ENCODE peak calls at places on chromosomes 3 and 15, in seven cellular contexts. X is PC-9, J is GM23338, N is MM.1S, T is mammary epithelial cell, P is PC-3, Q is OCI-LY7. O is an unnamed sample.

GRCh38 chr3:14402304-14402811 is at the start of gene SLC6A6:
- DNase-seq in T (peak), P (peak), J (peak), Q (peak), X (peak), N (peak), O (peak)

GRCh38 chr15:78761891-78762385 is 49.3 kb downstream of the ADAMTS7 start:
- DNase-seq in Q (no peak), X (no peak), J (no peak), T (no peak), P (no peak), N (no peak), O (no peak)

GRCh38 chr3:8635625-8636024 is 9.0 kb downstream of the SSUH2 start:
- DNase-seq in J (peak), T (no peak), X (no peak), N (no peak), Q (peak), P (no peak), O (no peak)

GRCh38 chr3:127077506-127078064 is 94.7 kb downstream of the PLXNA1 start:
- DNase-seq in N (no peak), X (no peak), P (no peak), J (no peak), T (no peak), Q (no peak), O (no peak)

GRCh38 chr3:196932600-196932999 is 9.7 kb downstream of the NCBP2 start:
- DNase-seq in Q (peak), X (no peak), P (no peak), J (no peak), N (no peak), T (no peak), O (no peak)

GRCh38 chr15:69679623-69680228 is 227.1 kb downstream of the RPLP1 start:
- DNase-seq in P (no peak), N (no peak), T (no peak), J (no peak), X (no peak), Q (no peak), O (no peak)

GRCh38 chr3:122314467-122314866 is 10.6 kb upstream of the CSTA start:
- DNase-seq in N (no peak), X (no peak), T (peak), Q (no peak), J (no peak), P (peak), O (no peak)

GRCh38 chr3:60399861-60400845 is 851.1 kb downstream of the FHIT start:
- DNase-seq in T (peak), X (peak), P (peak), J (no peak), N (peak), Q (no peak), O (peak)

GRCh38 chr3:117103645-117104044 is 394.1 kb downstream of the TUSC7 start:
- DNase-seq in J (peak), P (no peak), Q (no peak), N (no peak), X (no peak), T (no peak), O (no peak)

GRCh38 chr3:3366391-3366790 is 186.9 kb upstream of the CRBN start:
- DNase-seq in N (no peak), Q (no peak), X (no peak), J (no peak), T (no peak), P (no peak), O (no peak)

GRCh38 chr3:32951410-32951811 is at the start of gene CCR4:
- DNase-seq in J (no peak), X (no peak), T (no peak), N (no peak), P (no peak), Q (no peak), O (no peak)

GRCh38 chr3:100080573-100080972 is 33.7 kb downstream of the FILIP1L start:
- DNase-seq in P (no peak), X (no peak), T (no peak), N (no peak), Q (no peak), J (no peak), O (peak)

GRCh38 chr3:125585595-125586223 is 9.6 kb downstream of the OSBPL11 start:
- DNase-seq in Q (peak), J (peak), N (peak), T (peak), X (peak), P (peak), O (peak)

GRCh38 chr15:98649621-98649995 is 1.3 kb downstream of the IGF1R start:
- DNase-seq in T (no peak), N (peak), P (no peak), J (no peak), X (peak), Q (peak), O (no peak)

GRCh38 chr15:27244047-27244446 is 273.1 kb downstream of the GABRG3 start:
- DNase-seq in T (no peak), P (no peak), J (no peak), Q (no peak), N (peak), X (no peak), O (no peak)

GRCh38 chr15:69224383-69224782 is 63.9 kb downstream of the GLCE start:
- DNase-seq in X (peak), J (peak), P (no peak), T (peak), Q (no peak), N (no peak), O (no peak)

GRCh38 chr3:13786811-13787210 is 93.1 kb downstream of the WNT7A start:
- DNase-seq in P (no peak), X (no peak), T (no peak), J (no peak), Q (no peak), N (no peak), O (no peak)

GRCh38 chr3:143847787-143848631 is at the start of gene SLC9A9:
- DNase-seq in N (peak), X (no peak), J (peak), Q (peak), P (peak), T (peak), O (peak)

GRCh38 chr3:58329922-58330413 is 2.7 kb upstream of the PXK start:
- DNase-seq in N (no peak), Q (no peak), X (no peak), J (no peak), P (no peak), T (no peak), O (no peak)

GRCh38 chr3:102715030-102715697 is 280.3 kb downstream of the ZPLD1 start:
- DNase-seq in X (peak), P (peak), N (no peak), T (peak), Q (no peak), J (no peak), O (peak)

GRCh38 chr15:70703483-70703882 is 59.9 kb downstream of the UACA start:
- DNase-seq in P (peak), X (no peak), J (peak), T (no peak), N (no peak), Q (no peak), O (peak)

GRCh38 chr15:98000249-98001203 is 40.0 kb downstream of the ARRDC4 start:
- DNase-seq in Q (no peak), T (peak), P (peak), N (no peak), X (no peak), J (no peak), O (peak)

GRCh38 chr3:17852217-17852616 is 109.8 kb upstream of the TBC1D5 start:
- DNase-seq in N (peak), X (no peak), T (no peak), J (no peak), Q (no peak), P (no peak), O (no peak)

GRCh38 chr3:121819236-121819635 is 15.6 kb downstream of the IQCB1 start:
- DNase-seq in X (no peak), Q (no peak), N (no peak), J (no peak), T (no peak), P (no peak), O (no peak)

GRCh38 chr15:47404877-47405276 is 312.4 kb upstream of the SEMA6D start:
- DNase-seq in T (no peak), P (no peak), X (no peak), J (peak), N (no peak), Q (no peak), O (no peak)

GRCh38 chr3:115912372-115912771 is 289.1 kb downstream of the GAP43 start:
- DNase-seq in N (no peak), P (no peak), T (no peak), X (no peak), J (no peak), Q (no peak), O (no peak)

GRCh38 chr3:143201870-143202269 is 82.3 kb downstream of the CHST2 start:
- DNase-seq in X (no peak), T (no peak), Q (no peak), J (no peak), N (no peak), P (no peak), O (no peak)

GRCh38 chr15:68352401-68353062 is 75.0 kb downstream of the FEM1B start:
- DNase-seq in X (peak), T (peak), N (no peak), J (no peak), P (peak), Q (peak), O (peak)

GRCh38 chr3:13281657-13282527 is 138.2 kb downstream of the NUP210 start:
- DNase-seq in J (peak), N (no peak), X (peak), Q (no peak), T (no peak), P (peak), O (no peak)

GRCh38 chr3:115074502-115074901 is 72.6 kb downstream of the ZBTB20 start:
- DNase-seq in N (no peak), Q (no peak), J (no peak), T (no peak), P (no peak), X (no peak), O (peak)

GRCh38 chr15:78996876-78997275 is 52.0 kb upstream of the CTSH start:
- DNase-seq in X (peak), T (peak), P (peak), J (no peak), N (no peak), Q (no peak), O (no peak)

DNA sequence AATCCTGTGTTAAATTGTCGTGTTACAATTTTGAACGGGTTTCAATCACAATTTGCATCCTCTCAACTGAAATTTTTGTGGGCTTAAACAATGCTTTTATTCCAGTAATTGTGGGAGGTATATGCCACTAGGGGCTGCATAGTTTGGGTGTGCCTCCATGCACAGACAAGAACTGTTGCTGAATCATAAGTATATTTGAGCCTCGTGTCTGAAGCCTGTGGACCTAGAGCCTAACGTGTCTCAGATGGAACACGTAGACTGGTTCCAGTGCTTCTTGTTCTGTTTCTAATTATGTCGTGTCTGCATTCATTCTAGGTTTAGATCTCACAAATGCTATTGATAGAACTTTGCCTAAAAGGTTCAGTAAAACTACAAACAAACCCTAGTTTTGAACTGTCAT is 363.4 kb downstream of the RBMS3 start:
- DNase-seq in P (no peak), J (no peak), N (no peak), Q (no peak), X (no peak), T (peak), O (no peak)
- TF ChIP-seq CTCF in P (peak), J (no peak), N (no peak), Q (no peak), X (no peak), T (peak), O (no peak)

DNA sequence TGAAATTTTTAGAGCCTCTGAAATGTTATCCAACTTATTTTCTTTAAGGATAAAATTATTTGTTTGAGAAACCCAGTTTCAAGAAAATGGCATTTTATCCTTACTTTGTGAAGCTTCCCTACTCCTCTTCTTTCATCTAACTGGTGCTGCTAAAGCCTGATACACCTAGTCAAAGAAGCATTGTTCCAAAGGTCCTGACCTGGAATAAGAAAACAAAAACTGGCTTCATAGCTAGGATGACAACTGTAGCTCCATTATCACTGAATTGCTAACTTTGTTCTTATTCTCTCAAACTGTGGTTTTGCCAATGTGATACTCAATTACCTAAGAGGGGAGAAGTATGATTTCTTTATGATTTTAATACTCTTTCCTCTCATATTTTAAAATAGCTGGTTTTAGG is 27.6 kb upstream of the ATP2C1 start:
- DNase-seq in P (no peak), N (no peak), Q (no peak), J (no peak), T (peak), X (no peak), O (no peak)
- H2AFZ ChIP-seq in P (no peak), N (no peak), Q (no peak), J (no peak), T (no peak), X (no peak), O (no peak)

GRCh38 chr3:119463171-119464169 is at the start of gene TMEM39A:
- DNase-seq in P (peak), Q (peak), J (peak), X (peak), T (peak), N (peak), O (peak)
- TF ChIP-seq CTCF in P (no peak), Q (no peak), J (no peak), X (peak), T (peak), N (no peak), O (no peak)

DNA sequence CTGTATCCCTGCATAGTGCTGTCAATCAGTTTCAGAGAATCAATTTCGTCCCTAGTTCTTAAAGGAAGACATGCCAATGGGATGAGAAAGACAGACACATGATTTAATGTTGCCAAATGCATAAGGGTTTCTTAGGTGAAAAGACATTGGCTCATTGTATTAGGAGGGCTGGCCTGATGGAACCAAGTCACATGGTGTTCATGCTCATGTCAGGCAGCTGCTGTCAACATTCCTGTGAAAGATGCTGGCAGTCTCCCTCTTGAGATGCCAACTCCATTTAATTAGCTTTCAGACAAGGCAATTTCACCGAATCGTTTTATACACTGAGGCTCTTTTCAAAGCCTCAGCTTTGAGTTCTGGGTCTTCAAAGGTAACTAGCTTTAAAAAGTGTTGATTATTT is 16.1 kb upstream of the IL1RAP start:
- DNase-seq in Q (no peak), N (no peak), J (no peak), T (peak), P (peak), X (no peak), O (peak)
- H2AFZ ChIP-seq in Q (no peak), N (no peak), J (no peak), T (no peak), P (no peak), X (no peak), O (no peak)

DNA sequence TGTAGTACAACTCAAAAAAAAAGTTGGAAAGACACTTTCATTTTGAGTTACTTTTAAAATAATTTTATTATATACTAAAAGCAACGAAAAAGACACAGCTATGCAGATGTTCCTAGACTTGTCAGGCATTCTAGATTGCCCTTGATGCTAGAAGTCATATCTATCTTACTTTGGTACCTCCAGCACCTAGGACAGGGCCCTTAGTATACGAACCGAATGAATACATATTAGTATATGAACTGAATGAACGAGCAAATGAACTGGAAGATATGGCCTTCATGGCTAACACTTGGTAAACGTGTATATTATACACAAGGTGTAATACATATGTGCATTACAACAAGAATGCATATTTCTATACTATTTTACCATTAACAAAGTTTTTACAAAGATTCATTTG is 24.1 kb downstream of the ATP13A5 start:
- DNase-seq in X (no peak), P (no peak), N (no peak), J (no peak), Q (no peak), T (no peak), O (no peak)
- TF ChIP-seq CTCF in X (no peak), P (no peak), N (no peak), J (no peak), Q (no peak), T (no peak), O (no peak)

GRCh38 chr3:156611870-156612494 is 57.1 kb upstream of the SSR3 start:
- DNase-seq in T (no peak), P (no peak), Q (no peak), X (no peak), J (no peak), N (no peak), O (no peak)
- H2AFZ ChIP-seq in T (no peak), P (no peak), Q (no peak), X (peak), J (no peak), N (no peak), O (no peak)

DNA sequence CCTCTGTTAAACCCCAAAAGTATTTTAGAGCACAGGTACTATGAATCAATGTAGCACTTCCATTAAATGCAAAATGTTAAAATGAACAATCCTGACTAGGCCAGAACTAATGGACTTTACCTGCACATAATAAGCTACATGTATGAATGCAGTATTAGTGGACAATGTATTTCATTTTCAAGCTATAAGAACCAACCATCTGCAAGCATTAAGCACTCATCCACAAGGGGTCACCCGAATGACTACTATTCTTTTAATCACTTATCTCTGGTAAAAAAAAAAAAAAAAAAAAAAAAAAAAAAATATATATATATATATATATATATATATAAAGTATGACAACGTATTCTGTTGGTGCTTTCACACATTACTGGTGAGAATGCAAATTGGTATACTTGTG is 7.2 kb downstream of the HERC1 start:
- DNase-seq in Q (peak), J (no peak), T (no peak), N (no peak), P (peak), X (no peak), O (no peak)
- TF ChIP-seq CTCF in Q (peak), J (no peak), T (no peak), N (no peak), P (peak), X (peak), O (no peak)

GRCh38 chr3:182969853-182970252 is 10.5 kb downstream of the DCUN1D1 start:
- DNase-seq in P (no peak), N (no peak), T (no peak), J (no peak), Q (no peak), X (no peak), O (no peak)
- H2AFZ ChIP-seq in P (no peak), N (no peak), T (no peak), J (no peak), Q (no peak), X (no peak), O (no peak)

O was measured in astrocyte.